ENCODE peak calls at places on chromosomes 12 and 14, in seven cellular contexts. I is PC-3; X is CD4-positive, alpha-beta T cell; D is GM12865; T is fibroblast of pulmonary artery; N is GM12878; V is astrocyte. C is an unnamed sample.

GRCh38 chr14:51211149-51211548 is 28.9 kb upstream of the TMX1 start:
- DNase-seq in D (no peak), X (no peak), V (peak), T (peak), I (peak), N (no peak), C (no peak)

GRCh38 chr12:4819654-4820053 is 90.1 kb upstream of the KCNA1 start:
- DNase-seq in I (no peak), T (no peak), X (no peak), V (peak), N (no peak), D (peak), C (peak)

GRCh38 chr12:131139363-131140068 is 185.8 kb downstream of the ADGRD1 start:
- DNase-seq in X (no peak), T (no peak), I (no peak), V (no peak), N (no peak), D (no peak), C (no peak)

GRCh38 chr12:38905480-38906351 is at the start of gene CPNE8:
- DNase-seq in T (peak), N (peak), X (peak), D (peak), I (peak), V (peak), C (peak)

GRCh38 chr14:74882103-74882920 is 596 bp downstream of the DLST start:
- DNase-seq in I (peak), V (peak), T (peak), D (peak), N (no peak), X (peak), C (peak)

GRCh38 chr12:56326533-56326932 is 7.3 kb downstream of the PAN2 start:
- DNase-seq in I (peak), D (no peak), T (no peak), V (no peak), X (no peak), N (no peak), C (no peak)

GRCh38 chr12:131094831-131095805 is 141.4 kb downstream of the ADGRD1 start:
- DNase-seq in N (no peak), V (no peak), X (no peak), T (no peak), I (no peak), D (no peak), C (peak)

GRCh38 chr14:64363265-64363840 is 24.8 kb upstream of the MTHFD1 start:
- DNase-seq in N (no peak), D (no peak), T (peak), I (peak), V (peak), X (no peak), C (no peak)

GRCh38 chr12:82609234-82609914 is 77.3 kb upstream of the TMTC2 start:
- DNase-seq in V (no peak), N (no peak), X (no peak), T (no peak), I (peak), D (no peak), C (no peak)

GRCh38 chr12:82326905-82327503 is 31.2 kb downstream of the CCDC59 start:
- DNase-seq in D (peak), V (peak), I (peak), T (peak), X (no peak), N (no peak), C (no peak)

GRCh38 chr14:81265641-81266169 is 44.9 kb upstream of the GTF2A1 start:
- DNase-seq in V (no peak), T (no peak), I (no peak), X (no peak), N (no peak), D (no peak), C (no peak)

GRCh38 chr14:73176673-73177072 is 40.4 kb downstream of the PSEN1 start:
- DNase-seq in X (no peak), N (no peak), V (no peak), I (no peak), D (no peak), T (no peak), C (no peak)

DNA sequence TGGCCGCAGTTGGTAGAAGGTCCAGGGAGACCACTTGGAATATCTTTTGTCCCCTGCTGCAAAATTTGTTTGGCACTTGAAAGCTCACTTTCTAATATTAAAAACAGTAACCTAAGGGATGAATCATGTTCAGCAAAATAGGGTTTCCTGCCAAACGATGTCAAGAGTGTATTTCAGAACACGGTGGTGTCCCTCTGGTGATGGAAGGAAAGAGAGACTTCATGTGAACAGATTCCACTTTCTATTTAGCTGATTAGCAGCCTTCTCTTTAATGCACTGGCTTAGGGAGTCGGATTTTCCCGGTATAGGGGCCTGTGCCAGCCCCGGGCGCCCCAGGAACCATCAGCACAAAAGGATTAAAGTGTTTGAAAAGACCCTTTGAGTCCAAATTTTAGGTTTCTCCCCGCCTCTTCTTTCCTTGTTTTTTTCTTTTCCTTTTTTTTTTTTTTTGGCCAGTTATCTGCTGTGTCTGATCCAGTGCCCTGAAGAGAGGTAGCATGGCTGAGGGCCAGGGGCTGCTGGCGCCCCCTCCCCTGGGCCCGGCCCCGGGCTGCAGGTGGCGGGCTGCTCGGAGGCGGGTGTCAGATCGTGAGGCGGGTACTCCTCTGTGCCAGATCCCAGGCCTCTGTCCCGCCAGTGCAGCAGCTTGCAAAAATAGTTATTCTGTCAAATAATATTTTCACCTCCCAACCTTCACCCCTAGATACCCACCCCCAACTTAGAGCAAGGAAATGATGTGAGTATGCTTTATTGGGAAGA is 88.3 kb downstream of the TESC start:
- DNase-seq in D (no peak), V (no peak), X (no peak), I (no peak), N (no peak), T (peak), C (no peak)
- TF ChIP-seq CTCF in D (no peak), V (no peak), X (no peak), I (no peak), N (no peak), T (no peak), C (no peak)

GRCh38 chr14:65940056-65940735 is 527.7 kb downstream of the FUT8 start:
- DNase-seq in X (no peak), N (no peak), V (no peak), T (no peak), D (peak), I (peak), C (no peak)
- TF ChIP-seq CTCF in X (no peak), N (peak), V (no peak), T (peak), D (peak), I (peak), C (no peak)

DNA sequence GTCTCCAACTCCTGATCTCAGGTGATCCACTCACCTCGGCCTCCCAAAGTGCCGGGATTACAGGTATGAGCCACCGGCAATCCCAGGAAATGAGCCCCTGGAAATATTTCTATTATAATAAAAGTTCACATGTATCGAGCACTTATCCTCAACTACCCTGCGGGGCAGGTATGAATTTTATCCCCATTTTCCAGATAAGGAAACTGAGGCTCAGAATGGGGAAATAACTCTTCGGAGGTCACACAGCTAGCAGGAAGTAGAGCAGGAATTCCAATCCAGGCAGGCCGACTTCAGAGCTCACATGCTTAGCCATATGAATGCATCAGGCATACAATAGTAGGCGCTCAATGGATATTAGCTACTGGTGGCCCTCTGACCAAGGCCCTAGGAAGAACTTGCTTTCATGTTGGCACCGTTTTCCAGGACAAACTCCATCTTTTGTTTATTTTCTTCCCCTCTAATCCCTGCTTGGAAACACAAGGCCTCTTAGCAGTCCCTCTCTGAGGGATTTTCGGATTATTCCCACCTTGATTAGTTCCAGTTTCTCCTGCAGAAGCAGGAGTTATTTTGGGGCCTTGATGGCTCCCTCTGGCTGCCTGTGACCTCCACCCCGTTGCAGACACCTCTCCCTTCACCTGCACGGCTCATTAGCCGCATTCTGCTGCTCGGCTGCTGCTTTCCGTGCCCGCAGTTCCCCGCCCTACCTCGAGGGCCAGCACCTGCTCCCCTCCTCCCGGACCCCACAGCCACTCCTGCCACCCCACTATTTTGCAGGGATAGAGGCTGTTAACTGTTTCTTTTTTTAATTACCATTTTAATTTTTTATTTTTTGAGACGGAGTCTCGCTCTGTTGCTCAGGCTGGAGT is 18.7 kb upstream of the POP5 start:
- DNase-seq in T (no peak), D (no peak), X (no peak), V (no peak), N (no peak), I (no peak), C (no peak)
- TF ChIP-seq CTCF in T (no peak), D (no peak), X (no peak), V (no peak), N (no peak), I (no peak), C (no peak)

DNA sequence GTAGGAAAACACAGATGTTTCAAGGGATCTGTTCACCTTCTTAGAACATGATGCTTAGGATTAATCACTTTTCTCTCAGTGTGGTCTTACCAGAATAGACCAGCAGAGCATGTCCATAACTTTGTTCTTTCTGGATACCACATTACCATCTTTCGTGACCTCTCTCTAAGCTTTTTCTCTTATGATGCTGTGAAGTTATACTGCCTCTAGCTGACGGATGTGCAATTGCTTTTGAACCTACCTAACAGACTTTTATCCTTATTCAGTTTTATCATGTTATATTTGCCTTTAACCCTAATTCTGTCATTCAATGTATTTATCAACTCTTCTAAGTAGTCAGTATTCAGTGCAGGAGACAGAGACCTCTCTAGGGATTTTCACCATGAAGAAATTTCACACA is 246.7 kb downstream of the DACT1 start:
- DNase-seq in N (no peak), T (no peak), V (no peak), I (peak), D (peak), X (no peak), C (no peak)
- TF ChIP-seq CTCF in N (peak), T (peak), V (no peak), I (peak), D (peak), X (no peak), C (no peak)

GRCh38 chr12:29088611-29089219 is 60.4 kb upstream of the FAR2 start:
- DNase-seq in I (peak), V (no peak), X (no peak), T (peak), D (no peak), N (no peak), C (no peak)
- TF ChIP-seq CTCF in I (peak), V (peak), X (peak), T (peak), D (peak), N (peak), C (peak)

GRCh38 chr12:12890815-12891645 is at the start of gene GPRC5A:
- DNase-seq in N (no peak), X (peak), T (peak), V (peak), I (peak), D (peak), C (peak)
- TF ChIP-seq CTCF in N (no peak), X (no peak), T (peak), V (peak), I (peak), D (peak), C (no peak)

GRCh38 chr12:53047221-53048032 is 2.4 kb upstream of the TNS2 start:
- DNase-seq in N (no peak), D (peak), I (peak), T (peak), X (peak), V (peak), C (no peak)
- TF ChIP-seq CTCF in N (no peak), D (peak), I (no peak), T (no peak), X (no peak), V (no peak), C (peak)

GRCh38 chr12:80472241-80472640 is 28.2 kb downstream of the PTPRQ start:
- DNase-seq in X (no peak), T (no peak), N (no peak), V (no peak), D (no peak), I (no peak), C (no peak)

GRCh38 chr12:80469681-80470080 is 25.6 kb downstream of the PTPRQ start:
- DNase-seq in T (peak), D (no peak), I (no peak), V (no peak), X (no peak), N (no peak), C (no peak)

GRCh38 chr12:80470403-80470802 is 26.4 kb downstream of the PTPRQ start:
- DNase-seq in D (no peak), N (no peak), X (no peak), T (no peak), V (no peak), I (no peak), C (no peak)

GRCh38 chr12:80472912-80473500 is 29.0 kb downstream of the PTPRQ start:
- DNase-seq in T (peak), X (no peak), I (peak), D (peak), N (peak), V (peak), C (no peak)
- TF ChIP-seq CTCF in T (peak), X (no peak), I (peak), D (peak), N (peak), V (peak), C (peak)

GRCh38 chr12:50111417-50111692 is 681 bp upstream of the COX14 start:
- DNase-seq in N (no peak), V (peak), D (no peak), X (no peak), I (no peak), T (no peak), C (no peak)

GRCh38 chr12:50110762-50111416 is 1.1 kb upstream of the COX14 start:
- DNase-seq in T (no peak), D (peak), V (no peak), I (peak), X (no peak), N (peak), C (no peak)

GRCh38 chr12:50110127-50110761 is 1.8 kb upstream of the COX14 start:
- DNase-seq in V (no peak), I (no peak), T (no peak), N (peak), X (no peak), D (peak), C (no peak)

GRCh38 chr12:50112456-50113218 is 601 bp downstream of the COX14 start:
- DNase-seq in X (no peak), N (no peak), V (no peak), I (peak), D (no peak), T (no peak), C (no peak)

GRCh38 chr12:50111693-50112455 is at the start of gene COX14:
- DNase-seq in X (peak), N (peak), I (peak), D (peak), T (peak), V (peak), C (peak)
- TF ChIP-seq CTCF in X (peak), N (peak), I (peak), D (peak), T (peak), V (peak), C (peak)